ENCODE peak calls at places on chromosomes 4 and X, in four cellular contexts. One of them, this sample, is unnamed.

GRCh38 chr4:140238353-140239041 is 84.5 kb upstream of the MAML3 start:
- DNase-seq in mesendoderm: peak; percentile 37
- DNase-seq in ascending aorta: peak; percentile 78
- DNase-seq in right atrium auricular region: peak; percentile 92
- DNase-seq in this sample: peak; percentile 79

GRCh38 chrX:104318330-104319009 is 63.7 kb upstream of the ESX1 start:
- DNase-seq in mesendoderm: peak; percentile 56
- DNase-seq in ascending aorta: no peak
- DNase-seq in right atrium auricular region: no peak
- DNase-seq in this sample: no peak

GRCh38 chr4:153467154-153467896 is 1.2 kb downstream of the TMEM131L start:
- DNase-seq in mesendoderm: peak; percentile 71
- DNase-seq in ascending aorta: no peak
- DNase-seq in right atrium auricular region: no peak
- DNase-seq in this sample: no peak

GRCh38 chr4:42151568-42152506 is 618 bp downstream of the BEND4 start:
- DNase-seq in mesendoderm: peak; percentile 95
- DNase-seq in ascending aorta: no peak
- DNase-seq in right atrium auricular region: no peak
- DNase-seq in this sample: no peak

GRCh38 chr4:186192068-186192751 is 843 bp downstream of the CYP4V2 start:
- DNase-seq in mesendoderm: peak; percentile 73
- DNase-seq in ascending aorta: no peak
- DNase-seq in right atrium auricular region: peak; percentile 62
- DNase-seq in this sample: no peak

GRCh38 chr4:71290481-71290880 is 48.3 kb upstream of the SLC4A4 start:
- DNase-seq in mesendoderm: no peak
- DNase-seq in ascending aorta: no peak
- DNase-seq in right atrium auricular region: no peak
- DNase-seq in this sample: no peak

GRCh38 chrX:23782863-23783568 is at the start of gene SAT1:
- DNase-seq in mesendoderm: peak; percentile 97
- DNase-seq in ascending aorta: peak; percentile 84
- DNase-seq in right atrium auricular region: peak; percentile 97
- DNase-seq in this sample: peak; percentile 82

GRCh38 chr4:57655342-57655741 is 545.2 kb upstream of the IGFBP7 start:
- DNase-seq in mesendoderm: no peak
- DNase-seq in ascending aorta: no peak
- DNase-seq in right atrium auricular region: no peak
- DNase-seq in this sample: no peak

GRCh38 chr4:183987529-183987946 is 82.4 kb downstream of the STOX2 start:
- DNase-seq in mesendoderm: peak; percentile 86
- DNase-seq in ascending aorta: peak; percentile 30
- DNase-seq in right atrium auricular region: peak; percentile 82
- DNase-seq in this sample: peak; percentile 25

GRCh38 chrX:43559643-43560042 is 96.5 kb upstream of the MAOA start:
- DNase-seq in mesendoderm: peak; percentile 85
- DNase-seq in ascending aorta: no peak
- DNase-seq in right atrium auricular region: peak; percentile 59
- DNase-seq in this sample: no peak

GRCh38 chr4:18930487-18930886 is 908.9 kb upstream of the LCORL start:
- DNase-seq in mesendoderm: no peak
- DNase-seq in ascending aorta: no peak
- DNase-seq in right atrium auricular region: no peak
- DNase-seq in this sample: no peak

GRCh38 chr4:60452259-60452658 is 747.9 kb upstream of the ADGRL3 start:
- DNase-seq in mesendoderm: no peak
- DNase-seq in ascending aorta: no peak
- DNase-seq in right atrium auricular region: no peak
- DNase-seq in this sample: no peak

GRCh38 chr4:187666634-187667033 is 328.9 kb upstream of the ZFP42 start:
- DNase-seq in mesendoderm: no peak
- DNase-seq in ascending aorta: no peak
- DNase-seq in right atrium auricular region: no peak
- DNase-seq in this sample: no peak

GRCh38 chr4:185810746-185811508 is 1.1 kb downstream of the SORBS2 start:
- DNase-seq in mesendoderm: peak; percentile 79
- DNase-seq in ascending aorta: no peak
- DNase-seq in right atrium auricular region: no peak
- DNase-seq in this sample: no peak

DNA sequence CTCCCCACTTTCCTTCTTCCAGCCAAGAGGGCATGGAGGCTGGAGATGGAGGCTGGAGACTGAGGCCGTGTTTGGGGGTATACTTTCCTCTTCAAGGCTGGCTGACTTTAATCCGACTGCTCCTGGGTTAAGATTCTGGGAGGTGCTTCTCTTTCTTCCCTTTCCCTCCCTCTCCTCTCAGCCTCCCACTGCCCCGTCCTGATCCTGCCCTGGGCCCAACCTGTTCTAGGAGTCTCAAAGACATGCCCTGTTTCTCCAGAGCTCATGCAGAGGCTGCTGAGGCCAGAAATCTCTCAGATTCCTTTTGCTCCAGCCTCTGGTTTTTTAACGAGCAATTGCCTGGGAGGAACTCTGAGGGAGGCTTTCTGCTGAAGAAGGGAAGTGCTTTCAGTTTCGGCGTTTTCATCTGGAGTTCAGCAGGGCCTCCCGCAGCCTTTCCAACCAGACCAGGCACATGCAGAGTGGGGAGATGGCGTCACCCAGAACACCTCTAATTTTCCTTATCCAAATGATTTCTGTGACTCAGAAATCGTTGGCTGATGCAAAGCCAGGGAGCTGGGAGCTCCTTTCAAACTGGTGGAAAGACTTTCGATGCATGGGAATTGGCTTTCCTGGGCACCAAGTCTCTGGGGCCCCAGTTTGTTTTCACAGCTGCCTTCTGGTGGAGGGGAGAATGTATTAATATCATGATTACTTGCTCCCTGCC is 34.5 kb upstream of the FAM9C start:
- DNase-seq in mesendoderm: no peak
- DNase-seq in ascending aorta: peak; percentile 20
- DNase-seq in right atrium auricular region: peak; percentile 65
- DNase-seq in this sample: no peak
- H3K4me3 ChIP-seq in mesendoderm: no peak overlapping the region
- H3K4me3 ChIP-seq in ascending aorta: no peak overlapping the region
- H3K4me3 ChIP-seq in right atrium auricular region: peak overlapping the region; percentile 7
- H3K4me3 ChIP-seq in this sample: peak overlapping the region; percentile 59

GRCh38 chrX:54043696-54044125 is 562 bp downstream of the PHF8 start:
- DNase-seq in mesendoderm: no peak
- DNase-seq in ascending aorta: no peak
- DNase-seq in right atrium auricular region: no peak
- DNase-seq in this sample: no peak
- H3K27me3 ChIP-seq in mesendoderm: no peaks in the 10 kb centered on the region
- H3K27me3 ChIP-seq in ascending aorta: no peaks in the 10 kb centered on the region
- H3K27me3 ChIP-seq in right atrium auricular region: no peaks in the 10 kb centered on the region
- H3K27me3 ChIP-seq in this sample: no peaks in the 10 kb centered on the region

GRCh38 chr4:118034061-118034785 is at the start of gene NDST3:
- DNase-seq in mesendoderm: peak; percentile 92
- DNase-seq in ascending aorta: no peak
- DNase-seq in right atrium auricular region: no peak
- DNase-seq in this sample: no peak
- H3K4me3 ChIP-seq in mesendoderm: peak within 1 kb of the TSS; percentile 55
- H3K4me3 ChIP-seq in ascending aorta: peak within 1 kb of the TSS; percentile 51
- H3K4me3 ChIP-seq in right atrium auricular region: peak within 1 kb of the TSS; percentile 41
- H3K4me3 ChIP-seq in this sample: peak within 1 kb of the TSS; percentile 72

DNA sequence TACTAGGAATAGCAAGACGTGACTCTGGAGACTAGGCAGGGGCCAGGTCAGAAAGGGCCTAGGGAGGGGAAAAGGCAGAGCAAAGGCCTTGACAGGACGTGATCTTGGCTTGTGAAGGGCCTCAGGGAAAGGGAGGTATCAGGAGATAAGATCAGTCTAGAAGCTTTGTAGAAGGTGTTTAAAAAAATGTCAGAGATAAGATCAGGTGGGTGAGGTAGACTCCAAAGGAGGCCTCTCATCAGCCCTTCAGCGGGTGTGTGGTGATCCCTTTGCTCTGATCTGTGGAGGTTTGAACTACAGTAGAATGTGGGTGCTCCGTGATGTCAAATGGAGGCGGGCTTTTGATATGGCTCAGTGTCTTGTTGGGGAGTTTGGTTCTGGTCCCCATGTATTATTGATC is 78.8 kb upstream of the PRPS1 start:
- DNase-seq in mesendoderm: peak; percentile 63
- DNase-seq in ascending aorta: no peak
- DNase-seq in right atrium auricular region: no peak
- DNase-seq in this sample: no peak
- H3K27me3 ChIP-seq in mesendoderm: no peaks in the 10 kb centered on the region
- H3K27me3 ChIP-seq in ascending aorta: no peaks in the 10 kb centered on the region
- H3K27me3 ChIP-seq in right atrium auricular region: no peaks in the 10 kb centered on the region
- H3K27me3 ChIP-seq in this sample: no peaks in the 10 kb centered on the region

GRCh38 chrX:154365997-154366665 is 8.3 kb downstream of the FLNA start:
- DNase-seq in mesendoderm: no peak
- DNase-seq in ascending aorta: no peak
- DNase-seq in right atrium auricular region: no peak
- DNase-seq in this sample: no peak
- H3K4me3 ChIP-seq in mesendoderm: no peak overlapping the region
- H3K4me3 ChIP-seq in ascending aorta: no peak overlapping the region
- H3K4me3 ChIP-seq in right atrium auricular region: no peak overlapping the region
- H3K4me3 ChIP-seq in this sample: peak overlapping the region; percentile 83

GRCh38 chr4:1416948-1417260 is 10.7 kb upstream of the NKX1-1 start:
- DNase-seq in mesendoderm: no peak
- DNase-seq in ascending aorta: no peak
- DNase-seq in right atrium auricular region: peak; percentile 26
- DNase-seq in this sample: no peak

GRCh38 chr4:1417522-1418390 is 11.5 kb upstream of the NKX1-1 start:
- DNase-seq in mesendoderm: no peak
- DNase-seq in ascending aorta: no peak
- DNase-seq in right atrium auricular region: peak; percentile 47
- DNase-seq in this sample: no peak

GRCh38 chr4:1418494-1419285 is 12.4 kb upstream of the NKX1-1 start:
- DNase-seq in mesendoderm: no peak
- DNase-seq in ascending aorta: no peak
- DNase-seq in right atrium auricular region: peak; percentile 42
- DNase-seq in this sample: no peak

GRCh38 chr4:1419708-1420107 is 13.5 kb upstream of the NKX1-1 start:
- DNase-seq in mesendoderm: no peak
- DNase-seq in ascending aorta: no peak
- DNase-seq in right atrium auricular region: peak; percentile 16
- DNase-seq in this sample: no peak

DNA sequence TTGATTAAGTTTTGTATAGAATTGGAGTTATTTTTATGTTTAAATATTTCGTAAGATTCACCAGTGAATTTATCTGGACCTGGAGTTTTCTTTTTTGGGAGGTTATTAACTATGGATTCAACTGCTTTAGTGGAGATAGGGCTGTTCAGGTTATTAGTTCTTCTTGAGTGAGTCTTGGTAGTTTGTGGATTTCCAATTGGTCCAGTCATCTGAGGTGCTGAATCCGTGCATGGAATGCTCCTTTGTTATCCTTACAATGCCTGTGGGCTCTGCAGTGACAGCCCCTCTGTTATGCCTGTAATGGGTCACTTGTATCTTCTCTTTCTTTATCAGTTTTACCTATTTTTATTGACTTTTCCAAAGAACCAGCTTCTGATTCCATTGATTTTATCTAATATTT is 15.4 kb upstream of the NKX1-1 start:
- DNase-seq in mesendoderm: no peak
- DNase-seq in ascending aorta: no peak
- DNase-seq in right atrium auricular region: no peak
- DNase-seq in this sample: no peak
- H3K27me3 ChIP-seq in mesendoderm: no peaks in the 10 kb centered on the region
- H3K27me3 ChIP-seq in ascending aorta: no peaks in the 10 kb centered on the region
- H3K27me3 ChIP-seq in right atrium auricular region: no peaks in the 10 kb centered on the region
- H3K27me3 ChIP-seq in this sample: no peaks in the 10 kb centered on the region

DNA sequence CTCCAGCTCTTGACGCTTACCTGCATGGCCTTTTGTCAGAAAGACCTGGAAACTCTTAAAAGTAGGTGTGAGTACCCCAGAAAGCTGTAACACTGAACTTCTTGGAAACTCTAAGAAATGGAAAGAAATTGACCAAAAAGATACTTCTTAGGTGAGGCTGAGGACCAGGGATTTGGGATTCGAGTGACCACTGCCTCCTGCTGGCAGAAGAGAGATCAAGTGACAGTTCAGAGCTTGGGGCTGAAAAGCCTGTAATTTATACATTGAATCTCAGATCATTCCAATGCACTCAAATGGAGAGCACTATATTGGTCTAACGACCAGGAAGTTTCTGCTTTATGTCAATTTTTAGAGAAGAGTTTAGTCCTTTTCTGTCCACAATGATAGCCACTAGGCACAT is 204.6 kb downstream of the PDGFRA start:
- DNase-seq in mesendoderm: peak; percentile 53
- DNase-seq in ascending aorta: no peak
- DNase-seq in right atrium auricular region: no peak
- DNase-seq in this sample: no peak
- H3K4me3 ChIP-seq in mesendoderm: no peak overlapping the region
- H3K4me3 ChIP-seq in ascending aorta: no peak overlapping the region
- H3K4me3 ChIP-seq in right atrium auricular region: no peak overlapping the region
- H3K4me3 ChIP-seq in this sample: no peak overlapping the region

GRCh38 chr4:2377241-2377640 is 41.2 kb downstream of the ZFYVE28 start:
- DNase-seq in mesendoderm: no peak
- DNase-seq in ascending aorta: no peak
- DNase-seq in right atrium auricular region: no peak
- DNase-seq in this sample: no peak

GRCh38 chr4:2372488-2373030 is 45.9 kb downstream of the ZFYVE28 start:
- DNase-seq in mesendoderm: no peak
- DNase-seq in ascending aorta: no peak
- DNase-seq in right atrium auricular region: no peak
- DNase-seq in this sample: no peak

GRCh38 chr4:2378408-2378807 is 40.0 kb downstream of the ZFYVE28 start:
- DNase-seq in mesendoderm: no peak
- DNase-seq in ascending aorta: no peak
- DNase-seq in right atrium auricular region: no peak
- DNase-seq in this sample: no peak

GRCh38 chr4:2373532-2373931 is 44.9 kb downstream of the ZFYVE28 start:
- DNase-seq in mesendoderm: no peak
- DNase-seq in ascending aorta: no peak
- DNase-seq in right atrium auricular region: no peak
- DNase-seq in this sample: no peak

DNA sequence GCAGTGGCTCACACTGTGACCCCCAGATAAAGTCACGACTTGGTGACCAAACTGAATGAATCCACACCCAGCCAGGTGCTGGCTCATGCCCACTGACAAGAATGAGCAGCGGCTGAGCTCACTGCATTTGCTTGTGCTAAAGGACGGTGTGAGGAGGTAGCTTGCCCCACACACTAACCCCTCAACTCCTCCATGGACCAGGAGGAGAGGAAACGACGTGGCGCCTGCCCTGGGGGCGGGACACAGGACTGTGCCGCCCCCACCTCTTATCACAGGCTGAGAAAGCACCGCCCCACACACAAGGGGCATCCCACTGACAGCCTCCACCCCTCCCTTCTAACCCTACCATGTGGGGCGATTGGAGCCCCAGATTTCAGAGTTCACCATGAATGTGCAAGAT is 43.0 kb downstream of the ZFYVE28 start:
- DNase-seq in mesendoderm: no peak
- DNase-seq in ascending aorta: no peak
- DNase-seq in right atrium auricular region: no peak
- DNase-seq in this sample: no peak
- H3K27me3 ChIP-seq in mesendoderm: no peaks in the 10 kb centered on the region
- H3K27me3 ChIP-seq in ascending aorta: no peaks in the 10 kb centered on the region
- H3K27me3 ChIP-seq in right atrium auricular region: no peaks in the 10 kb centered on the region
- H3K27me3 ChIP-seq in this sample: no peaks in the 10 kb centered on the region

GRCh38 chr4:99705891-99706290 is 48.3 kb upstream of the C4orf54 start:
- DNase-seq in mesendoderm: no peak
- DNase-seq in ascending aorta: no peak
- DNase-seq in right atrium auricular region: no peak
- DNase-seq in this sample: no peak
- H3K4me3 ChIP-seq in mesendoderm: no peak overlapping the region
- H3K4me3 ChIP-seq in ascending aorta: no peak overlapping the region
- H3K4me3 ChIP-seq in right atrium auricular region: no peak overlapping the region
- H3K4me3 ChIP-seq in this sample: no peak overlapping the region

This sample was measured in thoracic aorta.